ENCODE peak calls at places on chromosomes 5 and 9, in ten cellular contexts. F, S, T, E, P, J, K, O, Z and D are unnamed samples.

GRCh38 chr5:133458435-133458834 is 153.9 kb downstream of the FSTL4 start:
- DNase-seq in S (no peak), Z (no peak), P (no peak), K (no peak), T (no peak), E (no peak), J (no peak), O (no peak), F (no peak), D (no peak)

GRCh38 chr5:14218480-14218879 is 75.3 kb downstream of the TRIO start:
- DNase-seq in F (no peak), J (no peak), O (no peak), T (no peak), S (no peak), K (no peak), P (no peak), E (no peak), Z (no peak), D (no peak)

GRCh38 chr5:119368238-119368630 is 12.4 kb downstream of the TNFAIP8 start:
- DNase-seq in E (no peak), S (peak; percentile 40), J (no peak), O (peak; percentile 28), F (no peak), T (no peak), Z (peak; percentile 58), P (peak; percentile 61), K (no peak), D (no peak)

GRCh38 chr5:91928751-91929521 is 545.8 kb upstream of the ARRDC3 start:
- DNase-seq in P (no peak), O (no peak), T (no peak), S (no peak), K (peak; percentile 13), Z (no peak), E (peak; percentile 23), F (no peak), J (peak; percentile 11), D (no peak)

GRCh38 chr5:141870871-141871270 is 7.3 kb downstream of the PCDH1 start:
- DNase-seq in P (no peak), F (peak; percentile 71), T (no peak), K (peak; percentile 8), E (no peak), S (no peak), O (no peak), J (no peak), Z (no peak), D (no peak)

GRCh38 chr5:154194348-154195329 is 4.1 kb downstream of the GALNT10 start:
- DNase-seq in J (no peak), T (no peak), E (peak; percentile 84), S (no peak), Z (no peak), P (no peak), F (no peak), K (no peak), O (no peak), D (no peak)

GRCh38 chr9:96513622-96514021 is 63.7 kb downstream of the HABP4 start:
- DNase-seq in E (peak; percentile 89), K (no peak), P (no peak), Z (no peak), O (no peak), F (no peak), J (no peak), T (no peak), S (no peak), D (no peak)

GRCh38 chr9:114538241-114538640 is 33.0 kb upstream of the WHRN start:
- DNase-seq in T (no peak), S (no peak), O (no peak), Z (no peak), J (peak; percentile 70), F (no peak), K (peak; percentile 64), E (no peak), P (peak; percentile 16), D (peak; percentile 54)

GRCh38 chr5:142841511-142842255 is 71.5 kb downstream of the ARHGAP26 start:
- DNase-seq in Z (no peak), T (no peak), E (peak; percentile 53), K (no peak), F (peak; percentile 51), J (peak; percentile 41), S (no peak), O (no peak), P (no peak), D (no peak)

GRCh38 chr5:171968512-171968911 is 37.9 kb downstream of the FBXW11 start:
- DNase-seq in P (no peak), S (no peak), F (no peak), T (no peak), O (no peak), E (no peak), J (no peak), K (no peak), Z (no peak), D (no peak)

GRCh38 chr9:34179528-34180138 is 790 bp downstream of the UBAP1 start:
- DNase-seq in S (no peak), K (peak; percentile 52), E (no peak), Z (no peak), O (no peak), J (peak; percentile 23), F (peak; percentile 22), T (no peak), P (no peak), D (no peak)

GRCh38 chr5:111143910-111144309 is 51.8 kb downstream of the WDR36 start:
- DNase-seq in J (no peak), S (no peak), O (no peak), F (no peak), E (peak; percentile 96), K (no peak), Z (no peak), T (no peak), P (no peak), D (no peak)

GRCh38 chr9:129256959-129257713 is 79.1 kb upstream of the IER5L start:
- DNase-seq in Z (no peak), F (no peak), S (no peak), P (no peak), E (no peak), J (no peak), O (no peak), T (no peak), K (no peak), D (no peak)

GRCh38 chr5:13107553-13107952 is 836.9 kb downstream of the DNAH5 start:
- DNase-seq in F (no peak), O (no peak), P (no peak), Z (no peak), K (no peak), S (no peak), T (no peak), E (peak; percentile 0), J (no peak), D (no peak)

GRCh38 chr9:37371565-37372464 is 50.7 kb upstream of the GRHPR start:
- DNase-seq in K (peak; percentile 23), T (no peak), O (no peak), Z (no peak), P (peak; percentile 12), E (peak; percentile 68), J (no peak), S (no peak), F (no peak), D (no peak)

GRCh38 chr5:1445313-1445894 is at the start of gene SLC6A3:
- DNase-seq in P (peak; percentile 64), Z (peak; percentile 49), S (no peak), O (peak; percentile 6), F (no peak), J (no peak), K (peak; percentile 75), E (no peak), T (no peak), D (no peak)

GRCh38 chr9:137030006-137030405 is 1.9 kb downstream of the FUT7 start:
- DNase-seq in Z (no peak), J (no peak), T (no peak), E (no peak), F (no peak), O (no peak), S (no peak), P (no peak), K (no peak), D (no peak)

GRCh38 chr9:121860744-121861143 is 209.3 kb downstream of the DAB2IP start:
- DNase-seq in O (no peak), E (peak; percentile 91), T (no peak), J (no peak), F (peak; percentile 18), Z (no peak), S (no peak), K (no peak), P (no peak), D (no peak)

GRCh38 chr5:175517824-175518450 is 39.6 kb downstream of the SFXN1 start:
- DNase-seq in S (peak; percentile 76), P (peak; percentile 89), J (no peak), O (peak; percentile 65), Z (peak; percentile 60), E (peak; percentile 96), T (no peak), K (peak; percentile 33), F (peak; percentile 84), D (no peak)

GRCh38 chr9:121861501-121862180 is 210.2 kb downstream of the DAB2IP start:
- DNase-seq in O (no peak), F (peak; percentile 88), S (no peak), K (peak; percentile 62), P (no peak), Z (no peak), T (no peak), E (no peak), J (peak; percentile 61), D (no peak)

GRCh38 chr5:95446560-95447221 is 55.5 kb downstream of the FAM81B start:
- DNase-seq in T (no peak), O (no peak), F (no peak), P (no peak), S (no peak), J (no peak), E (peak; percentile 80), Z (no peak), K (no peak), D (no peak)

GRCh38 chr5:531101-531748 is 7.0 kb upstream of the SLC9A3 start:
- DNase-seq in P (no peak), Z (no peak), E (no peak), T (no peak), O (no peak), J (no peak), S (no peak), F (no peak), K (no peak), D (no peak)

GRCh38 chr5:115190388-115190787 is 20.7 kb upstream of the TRIM36 start:
- DNase-seq in E (no peak), P (no peak), O (no peak), Z (no peak), J (no peak), K (no peak), T (no peak), F (no peak), S (no peak), D (no peak)

GRCh38 chr9:72154468-72155281 is 5.4 kb downstream of the GDA start:
- DNase-seq in F (no peak), S (no peak), Z (no peak), K (peak; percentile 86), P (no peak), O (no peak), T (no peak), E (no peak), J (peak; percentile 31), D (no peak)

GRCh38 chr9:68802525-68803015 is 97.5 kb downstream of the PIP5K1B start:
- DNase-seq in J (no peak), P (peak; percentile 57), E (no peak), S (no peak), Z (no peak), O (no peak), K (no peak), F (no peak), T (no peak), D (no peak)

GRCh38 chr9:89743216-89743575 is 138.4 kb downstream of the GADD45G start:
- DNase-seq in E (no peak), F (no peak), K (no peak), T (no peak), S (no peak), P (peak; percentile 37), O (no peak), J (no peak), Z (no peak), D (no peak)

GRCh38 chr9:112831281-112831851 is 59.3 kb downstream of the SLC46A2 start:
- DNase-seq in E (no peak), Z (no peak), P (no peak), F (no peak), S (no peak), T (no peak), K (no peak), O (no peak), J (no peak), D (no peak)

GRCh38 chr9:74309654-74310053 is 187.5 kb upstream of the RORB start:
- DNase-seq in O (no peak), P (no peak), J (no peak), E (no peak), F (no peak), T (no peak), K (no peak), S (no peak), Z (no peak), D (no peak)